ENCODE peak calls at places on chromosomes 1 and 21, in eight cellular contexts. P is fibroblast of lung, U is HCT116, V is HepG2, T is neuronal stem cell, F is H1, C is IMR-90, Y is Karpas-422. K is an unnamed sample.

GRCh38 chr1:109151146-109151545 is 37.2 kb downstream of the ELAPOR1 start:
- DNase-seq in C (peak), T (peak), P (peak), U (peak), Y (no peak), F (peak), V (peak), K (no peak)

GRCh38 chr21:45262616-45263015 is 25.1 kb downstream of the POFUT2 start:
- DNase-seq in P (no peak), U (no peak), C (no peak), Y (peak), F (no peak), T (no peak), V (no peak), K (no peak)

GRCh38 chr1:36014722-36015220 is 69.1 kb upstream of the TEKT2 start:
- DNase-seq in T (no peak), Y (no peak), V (no peak), F (no peak), U (no peak), C (peak), P (peak), K (no peak)

GRCh38 chr21:16280731-16281130 is 550.9 kb downstream of the USP25 start:
- DNase-seq in Y (no peak), U (no peak), P (peak), C (no peak), T (no peak), F (no peak), V (no peak), K (no peak)

GRCh38 chr1:212671342-212672031 is 28.2 kb downstream of the BATF3 start:
- DNase-seq in Y (peak), F (no peak), V (no peak), C (peak), P (peak), T (no peak), U (no peak), K (peak)

GRCh38 chr1:210025870-210026269 is 87.9 kb downstream of the SYT14 start:
- DNase-seq in P (no peak), Y (no peak), V (no peak), F (no peak), U (no peak), C (no peak), T (no peak), K (no peak)

GRCh38 chr1:56309065-56309464 is 270.3 kb downstream of the PLPP3 start:
- DNase-seq in F (no peak), V (no peak), U (no peak), P (no peak), T (no peak), C (no peak), Y (no peak), K (no peak)

GRCh38 chr1:224726783-224727182 is 110.7 kb downstream of the CNIH3 start:
- DNase-seq in T (no peak), F (no peak), P (peak), V (no peak), C (peak), U (no peak), Y (no peak), K (peak)

GRCh38 chr21:16794944-16795343 is 717.9 kb upstream of the CXADR start:
- DNase-seq in P (peak), T (no peak), Y (no peak), U (no peak), C (peak), V (peak), F (no peak), K (no peak)

GRCh38 chr1:227888404-227889046 is 59.2 kb downstream of the WNT9A start:
- DNase-seq in Y (peak), F (no peak), C (no peak), T (no peak), V (no peak), U (no peak), P (no peak), K (no peak)

GRCh38 chr1:214658785-214659184 is 55.8 kb downstream of the CENPF start:
- DNase-seq in Y (no peak), T (no peak), V (peak), F (no peak), C (peak), U (no peak), P (peak), K (no peak)

DNA sequence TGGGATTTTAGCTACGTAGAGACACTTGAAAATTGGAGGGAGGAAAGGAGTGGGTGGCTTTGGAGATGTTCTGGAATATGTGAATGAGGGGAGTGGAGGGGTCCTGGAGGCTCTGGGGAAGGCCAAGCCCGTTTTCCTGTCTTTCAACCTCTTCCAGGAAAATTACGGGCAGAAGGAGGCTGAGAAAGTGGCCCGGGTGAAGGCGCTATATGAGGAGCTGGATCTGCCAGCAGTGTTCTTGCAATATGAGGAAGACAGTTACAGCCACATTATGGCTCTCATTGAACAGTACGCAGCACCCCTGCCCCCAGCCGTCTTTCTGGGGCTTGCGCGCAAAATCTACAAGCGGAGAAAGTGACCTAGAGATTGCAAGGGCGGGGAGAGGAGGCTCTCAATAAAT is 442 bp upstream of the RUSC1 start:
- DNase-seq in Y (no peak), V (no peak), U (no peak), P (no peak), C (no peak), F (no peak), T (no peak), K (no peak)
- H3K9ac ChIP-seq in Y (no peak), V (no peak), U (no peak), P (no peak), C (peak), F (no peak), T (no peak), K (no peak)

DNA sequence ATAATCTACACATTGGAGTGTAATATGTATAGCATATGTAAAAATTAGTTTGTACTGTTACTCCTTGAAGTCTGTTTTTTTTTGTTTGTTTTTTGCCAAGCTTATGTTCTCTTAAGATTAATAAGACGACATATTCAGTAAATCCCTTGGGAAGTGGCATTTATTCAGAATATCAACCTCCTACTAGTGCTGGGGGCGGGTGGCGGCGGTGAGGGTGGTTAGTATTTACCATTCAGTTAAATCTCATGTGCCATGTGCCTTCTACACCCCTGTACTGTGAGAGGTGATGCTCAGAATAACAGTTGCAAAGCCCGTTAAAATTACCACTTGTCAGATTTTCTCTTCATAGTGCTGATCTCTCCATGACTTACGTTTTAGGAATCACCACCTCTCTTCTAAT is 3.0 kb downstream of the BACH1 start:
- DNase-seq in U (no peak), C (no peak), V (no peak), Y (no peak), T (no peak), P (no peak), F (no peak), K (no peak)
- H3K9ac ChIP-seq in U (no peak), C (peak), V (peak), Y (peak), T (no peak), P (no peak), F (no peak), K (no peak)

GRCh38 chr1:87957331-87957730 is 628.7 kb downstream of the LMO4 start:
- DNase-seq in U (no peak), P (no peak), T (no peak), C (peak), F (no peak), Y (no peak), V (no peak), K (no peak)
- H3K9ac ChIP-seq in U (no peak), P (no peak), T (no peak), C (no peak), F (no peak), Y (no peak), V (no peak), K (no peak)

GRCh38 chr1:67682659-67683197 is 2.3 kb upstream of the GADD45A start:
- DNase-seq in V (peak), F (no peak), C (peak), T (no peak), U (no peak), P (peak), Y (no peak), K (no peak)
- H3K9ac ChIP-seq in V (no peak), F (no peak), C (no peak), T (no peak), U (no peak), P (no peak), Y (no peak), K (no peak)

GRCh38 chr21:28454978-28455600 is 537.6 kb downstream of the LTN1 start:
- DNase-seq in P (no peak), Y (no peak), U (no peak), C (peak), V (no peak), T (no peak), F (no peak), K (no peak)
- H3K9ac ChIP-seq in P (no peak), Y (no peak), U (no peak), C (no peak), V (no peak), T (no peak), F (no peak), K (no peak)

GRCh38 chr1:182570611-182570970 is 18.5 kb downstream of the RNASEL start:
- DNase-seq in F (no peak), Y (no peak), U (no peak), T (no peak), C (no peak), P (no peak), V (no peak), K (no peak)
- H3K9ac ChIP-seq in F (no peak), Y (peak), U (no peak), T (no peak), C (no peak), P (no peak), V (no peak), K (no peak)